ENCODE peak calls at places on chromosomes 16 and 17, in four cellular contexts. G is brain microvascular endothelial cell, U is nephron progenitor cell, I is tibial artery. S is an unnamed sample.

GRCh38 chr17:64212122-64212521 is 50.9 kb downstream of the TEX2 start:
- DNase-seq in I (no peak), G (peak), U (no peak), S (no peak)

GRCh38 chr17:73290399-73291259 is 21.2 kb downstream of the CDC42EP4 start:
- DNase-seq in I (no peak), G (no peak), U (no peak), S (no peak)

GRCh38 chr16:19911747-19912146 is 27.1 kb upstream of the GPRC5B start:
- DNase-seq in G (no peak), I (no peak), U (no peak), S (no peak)

GRCh38 chr17:71516149-71516548 is 604.7 kb upstream of the SOX9 start:
- DNase-seq in G (no peak), U (no peak), I (no peak), S (no peak)

GRCh38 chr16:278863-279366 is 1.5 kb upstream of the ARHGDIG start:
- DNase-seq in G (peak), U (no peak), I (no peak), S (no peak)

GRCh38 chr16:67329901-67330300 is 3.3 kb downstream of the LRRC36 start:
- DNase-seq in U (no peak), G (no peak), I (no peak), S (no peak)

GRCh38 chr17:40563371-40564052 is 1.8 kb downstream of the CCR7 start:
- DNase-seq in I (peak), G (no peak), U (no peak), S (no peak)

GRCh38 chr16:1401758-1402154 is 12.7 kb downstream of the UNKL start:
- DNase-seq in I (no peak), G (no peak), U (no peak), S (no peak)

GRCh38 chr17:14038206-14038605 is 31.1 kb upstream of the COX10 start:
- DNase-seq in U (no peak), G (peak), I (no peak), S (no peak)

GRCh38 chr17:14859521-14859920 is 405.6 kb downstream of the PMP22 start:
- DNase-seq in U (no peak), I (no peak), G (no peak), S (no peak)

GRCh38 chr17:30413109-30413508 is 34.4 kb downstream of the CPD start:
- DNase-seq in U (no peak), I (no peak), G (no peak), S (no peak)

GRCh38 chr17:27529230-27529796 is 73.1 kb downstream of the KSR1 start:
- DNase-seq in I (no peak), G (no peak), U (no peak), S (peak)

GRCh38 chr16:27920391-27920891 is 143.1 kb downstream of the GSG1L start:
- DNase-seq in U (peak), I (no peak), G (no peak), S (no peak)

GRCh38 chr16:4682616-4683254 is 10.6 kb upstream of the NUDT16L1 start:
- DNase-seq in U (peak), G (peak), I (no peak), S (peak)
- TF ChIP-seq CTCF in U (peak), G (peak), I (no peak), S (peak)

GRCh38 chr17:45311406-45311761 is 5.4 kb downstream of the MAP3K14 start:
- DNase-seq in G (no peak), I (no peak), U (no peak), S (no peak)
- TF ChIP-seq CTCF in G (peak), I (no peak), U (no peak), S (no peak)

GRCh38 chr16:89519881-89520280 is 11.7 kb downstream of the SPG7 start:
- DNase-seq in G (no peak), I (no peak), U (no peak), S (no peak)
- TF ChIP-seq CTCF in G (no peak), I (no peak), U (no peak), S (no peak)

GRCh38 chr16:69283851-69284250 is 27.3 kb upstream of the VPS4A start:
- DNase-seq in I (no peak), U (no peak), G (no peak), S (no peak)

GRCh38 chr16:69285240-69285639 is 25.9 kb upstream of the VPS4A start:
- DNase-seq in G (no peak), I (no peak), U (no peak), S (no peak)

DNA sequence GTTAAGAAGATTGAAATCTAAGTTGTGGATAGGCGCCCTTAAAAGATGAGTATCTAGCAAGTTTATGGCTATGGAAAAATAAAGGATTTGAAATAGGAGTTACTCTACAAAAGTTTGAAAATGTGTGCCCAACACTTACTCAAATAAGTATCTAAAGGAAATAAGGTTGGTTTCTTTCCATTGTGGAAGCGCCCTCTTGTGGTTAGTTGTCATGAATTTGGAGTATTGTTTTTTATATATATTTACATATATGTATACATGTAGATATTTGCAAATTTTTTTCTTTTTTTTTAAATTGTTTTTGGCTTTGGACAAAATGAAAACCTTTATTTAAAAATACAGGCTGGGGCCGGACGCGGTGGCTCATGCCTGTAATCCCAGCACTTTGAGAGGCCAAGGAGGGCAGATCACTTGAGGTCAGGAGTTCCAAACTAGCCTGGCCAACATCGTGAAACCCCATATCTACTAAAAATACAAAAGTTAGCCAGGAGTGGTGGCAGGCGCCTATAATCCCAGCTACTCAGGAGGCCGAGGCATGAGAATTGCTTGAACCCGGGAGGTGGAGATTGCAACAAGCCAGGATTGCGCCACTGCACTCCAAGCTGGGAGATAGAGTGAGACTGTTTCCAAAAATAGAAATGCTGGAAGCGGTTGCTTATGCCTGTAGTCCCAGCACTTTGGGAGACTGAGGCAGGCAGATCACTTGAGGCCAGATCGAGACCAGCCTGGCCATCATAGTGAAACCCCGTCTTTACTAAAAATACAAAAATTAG is 24.0 kb upstream of the VPS4A start:
- DNase-seq in I (peak), G (peak), U (no peak), S (no peak)
- TF ChIP-seq CTCF in I (peak), G (no peak), U (peak), S (peak)

DNA sequence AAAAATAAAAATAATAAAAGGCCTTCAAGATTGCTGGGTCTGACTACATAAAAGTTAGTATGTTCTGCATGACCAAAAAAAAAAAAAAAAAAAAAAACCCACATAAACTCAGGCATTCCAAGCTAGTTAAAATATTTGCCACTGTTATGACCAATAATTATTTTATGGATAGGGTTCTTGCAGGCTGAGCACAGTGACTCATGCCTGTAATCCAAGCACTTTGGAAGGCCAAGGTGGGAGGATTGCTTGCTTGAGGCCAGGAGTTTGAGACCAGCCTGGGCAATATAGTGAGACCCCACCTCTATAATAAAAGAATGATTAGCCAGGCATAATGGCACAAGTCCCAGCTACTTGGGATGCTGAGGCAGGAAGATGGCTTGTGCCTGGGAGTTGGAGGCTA is 8.1 kb downstream of the SCNN1B start:
- DNase-seq in I (no peak), G (no peak), U (no peak), S (no peak)
- TF ChIP-seq CTCF in I (no peak), G (no peak), U (no peak), S (no peak)

GRCh38 chr16:57999366-57999970 is 1.0 kb downstream of the ZNF319 start:
- DNase-seq in G (no peak), U (no peak), I (no peak), S (no peak)
- TF ChIP-seq CTCF in G (peak), U (no peak), I (no peak), S (no peak)

GRCh38 chr16:53061256-53061655 is 6.5 kb downstream of the CHD9 start:
- DNase-seq in I (no peak), U (no peak), G (no peak), S (no peak)
- TF ChIP-seq CTCF in I (no peak), U (no peak), G (no peak), S (no peak)

GRCh38 chr16:48687421-48688038 is 77.5 kb upstream of the N4BP1 start:
- DNase-seq in I (no peak), U (peak), G (peak), S (no peak)
- TF ChIP-seq CTCF in I (no peak), U (peak), G (peak), S (peak)

GRCh38 chr16:17773698-17774101 is 302.9 kb upstream of the XYLT1 start:
- DNase-seq in I (no peak), G (peak), U (no peak), S (no peak)

GRCh38 chr16:17777461-17777863 is 306.7 kb upstream of the XYLT1 start:
- DNase-seq in G (peak), U (no peak), I (no peak), S (no peak)

GRCh38 chr16:17776888-17777287 is 306.1 kb upstream of the XYLT1 start:
- DNase-seq in I (no peak), G (no peak), U (no peak), S (no peak)

GRCh38 chr16:17776465-17776864 is 305.7 kb upstream of the XYLT1 start:
- DNase-seq in G (no peak), U (no peak), I (no peak), S (no peak)

GRCh38 chr16:17775061-17775460 is 304.3 kb upstream of the XYLT1 start:
- DNase-seq in I (no peak), G (peak), U (no peak), S (no peak)
- TF ChIP-seq CTCF in I (no peak), G (no peak), U (no peak), S (no peak)

DNA sequence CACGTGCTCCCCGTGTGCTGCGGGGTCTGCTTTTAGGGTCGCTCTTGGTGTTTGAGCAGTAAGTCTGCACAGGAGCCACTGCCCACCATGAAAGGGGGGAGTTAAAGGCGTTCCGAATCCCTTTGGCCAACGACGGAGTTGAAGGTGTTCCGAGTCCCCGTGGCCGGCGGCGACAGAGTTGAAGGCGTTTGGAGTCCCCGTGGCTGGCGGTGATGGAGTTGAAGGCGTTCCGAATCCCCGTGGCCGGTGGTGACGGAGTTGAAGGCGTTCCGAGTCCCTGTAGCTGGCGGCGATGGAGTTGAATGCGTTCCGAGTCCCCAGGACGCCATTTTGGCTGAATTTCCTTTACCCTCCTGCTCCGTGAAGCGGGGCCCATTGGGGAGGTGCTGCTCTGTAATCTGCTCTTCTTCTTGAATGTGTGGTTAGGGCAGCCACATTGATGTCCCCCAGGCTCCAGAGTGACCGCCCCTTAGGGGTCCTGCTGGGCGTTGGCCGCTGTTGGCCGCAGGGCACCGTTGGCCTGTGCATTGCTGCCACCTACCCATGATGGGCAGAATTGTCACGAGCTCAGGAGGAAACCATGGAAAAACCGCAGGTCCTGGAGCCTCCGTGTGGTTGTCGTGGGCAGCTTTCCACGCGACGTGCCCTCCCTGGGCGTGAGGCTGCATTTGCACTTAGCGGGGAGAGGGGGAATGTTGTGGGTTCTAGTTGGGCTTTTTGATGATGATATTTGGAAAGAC is 73.7 kb upstream of the ZNF750 start:
- DNase-seq in G (no peak), U (no peak), I (no peak), S (no peak)
- TF ChIP-seq CTCF in G (peak), U (no peak), I (no peak), S (peak)